ENCODE peak calls at places on chromosome 1, in nine cellular contexts. T is neural crest cell, R is activated B cell treated with CpG ODN at 0.5 μM for 24 hours, J is psoas muscle, Y is testis, I is HFF-Myc, D is IMR-90, G is progenitor cell of endocrine pancreas, W is Caco-2. P is an unnamed sample.

GRCh38 chr1:81126989-81127571 is 673.7 kb upstream of the ADGRL2 start:
- DNase-seq in T (no peak), R (no peak), J (no peak), Y (no peak), I (no peak), D (peak; percentile 49), G (no peak), W (no peak), P (no peak)

GRCh38 chr1:234500269-234500668 is 21.3 kb upstream of the TARBP1 start:
- DNase-seq in T (no peak), R (no peak), J (no peak), Y (no peak), I (no peak), D (no peak), G (no peak), W (no peak), P (no peak)

GRCh38 chr1:230113605-230114241 is 46.7 kb downstream of the GALNT2 start:
- DNase-seq in T (no peak), R (no peak), J (peak; percentile 64), Y (no peak), I (peak; percentile 56), D (peak; percentile 99), G (no peak), W (no peak), P (no peak)

GRCh38 chr1:230105754-230106625 is 39.0 kb downstream of the GALNT2 start:
- DNase-seq in T (no peak), R (no peak), J (no peak), Y (no peak), I (no peak), D (peak; percentile 85), G (no peak), W (peak; percentile 34), P (no peak)

GRCh38 chr1:157152510-157152909 is 14.3 kb upstream of the ETV3 start:
- DNase-seq in T (no peak), R (no peak), J (no peak), Y (no peak), I (no peak), D (no peak), G (no peak), W (no peak), P (no peak)

GRCh38 chr1:178166625-178167024 is 72.7 kb downstream of the RASAL2 start:
- DNase-seq in T (no peak), R (no peak), J (no peak), Y (no peak), I (no peak), D (no peak), G (no peak), W (no peak), P (no peak)

GRCh38 chr1:20988030-20988825 is 188.5 kb downstream of the EIF4G3 start:
- DNase-seq in T (no peak), R (no peak), J (no peak), Y (no peak), I (peak; percentile 65), D (peak; percentile 67), G (no peak), W (no peak), P (no peak)

GRCh38 chr1:231124746-231125145 is 37.1 kb upstream of the TRIM67 start:
- DNase-seq in T (no peak), R (no peak), J (no peak), Y (no peak), I (no peak), D (no peak), G (no peak), W (no peak), P (no peak)

GRCh38 chr1:171014878-171015277 is 75.8 kb upstream of the FMO3 start:
- DNase-seq in T (no peak), R (no peak), J (no peak), Y (no peak), I (no peak), D (no peak), G (no peak), W (no peak), P (no peak)

GRCh38 chr1:29395724-29396437 is 159.6 kb downstream of the PTPRU start:
- DNase-seq in T (no peak), R (no peak), J (no peak), Y (peak; percentile 8), I (no peak), D (no peak), G (no peak), W (no peak), P (peak; percentile 19)

GRCh38 chr1:240111558-240111957 is 19.9 kb downstream of the FMN2 start:
- DNase-seq in T (no peak), R (no peak), J (no peak), Y (no peak), I (no peak), D (no peak), G (no peak), W (peak; percentile 11), P (no peak)
- TF ChIP-seq CTCF in T (no peak), R (no peak), J (no peak), Y (no peak), I (peak; percentile 6), D (no peak), G (peak; percentile 18), W (no peak), P (no peak)

DNA sequence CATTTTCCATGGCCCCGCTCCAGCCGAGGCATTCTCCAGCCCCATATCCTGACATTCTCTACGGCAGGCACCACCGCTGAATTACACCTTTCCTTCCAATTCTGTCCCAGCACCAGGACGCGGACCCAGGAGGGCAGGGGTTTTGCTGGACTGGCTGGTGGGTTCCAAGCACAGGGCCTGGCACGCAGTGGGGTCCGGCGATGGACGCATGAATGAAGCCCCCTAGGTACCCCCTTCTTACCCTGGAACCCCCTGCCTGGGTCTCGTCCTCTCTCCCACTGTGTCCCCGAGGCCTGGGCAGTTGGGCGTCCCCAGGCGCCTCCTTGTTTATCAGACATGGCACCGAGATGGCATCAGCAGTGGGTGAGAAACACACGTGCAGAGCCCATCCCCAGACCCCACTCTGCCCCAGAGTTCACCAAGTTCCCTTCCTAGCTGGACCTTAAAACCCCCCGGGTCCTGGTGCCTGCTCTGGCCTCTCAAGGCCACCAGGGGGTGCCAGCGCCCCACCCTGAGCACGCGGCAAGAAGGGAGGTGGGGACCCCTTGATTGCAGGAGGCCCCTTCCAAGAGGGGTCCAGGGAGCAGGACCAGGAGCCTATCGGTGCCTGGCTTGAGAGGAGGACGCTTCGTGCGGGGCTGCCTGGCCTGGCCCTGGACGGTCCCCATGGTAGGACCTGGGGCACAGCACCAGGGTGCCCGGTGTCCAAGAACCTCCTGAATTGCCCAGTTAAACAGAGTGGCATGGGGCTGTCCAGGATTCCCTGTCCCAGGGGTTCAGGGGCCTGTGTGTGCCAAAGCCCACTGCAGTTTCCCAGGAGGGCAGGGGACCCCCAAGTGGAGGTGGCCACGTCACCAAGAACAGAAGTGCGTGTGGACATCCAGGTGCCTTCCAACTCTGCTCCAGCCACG is 46.1 kb downstream of the MEGF6 start:
- DNase-seq in T (peak; percentile 52), R (peak; percentile 40), J (no peak), Y (no peak), I (no peak), D (peak; percentile 10), G (peak; percentile 39), W (peak; percentile 50), P (no peak)
- TF ChIP-seq CTCF in T (peak; percentile 94), R (no peak), J (peak; percentile 86), Y (peak; percentile 74), I (peak; percentile 92), D (peak; percentile 91), G (peak; percentile 90), W (peak; percentile 78), P (peak; percentile 84)

GRCh38 chr1:204714861-204715511 is 29.4 kb upstream of the LRRN2 start:
- DNase-seq in T (no peak), R (no peak), J (no peak), Y (no peak), I (no peak), D (no peak), G (no peak), W (no peak), P (no peak)
- TF ChIP-seq CTCF in T (no peak), R (no peak), J (no peak), Y (no peak), I (no peak), D (no peak), G (no peak), W (no peak), P (no peak)

GRCh38 chr1:161787355-161787754 is 21.2 kb downstream of the ATF6 start:
- DNase-seq in T (no peak), R (no peak), J (no peak), Y (no peak), I (no peak), D (no peak), G (no peak), W (no peak), P (no peak)
- TF ChIP-seq CTCF in T (no peak), R (no peak), J (no peak), Y (no peak), I (no peak), D (peak; percentile 10), G (no peak), W (no peak), P (no peak)

DNA sequence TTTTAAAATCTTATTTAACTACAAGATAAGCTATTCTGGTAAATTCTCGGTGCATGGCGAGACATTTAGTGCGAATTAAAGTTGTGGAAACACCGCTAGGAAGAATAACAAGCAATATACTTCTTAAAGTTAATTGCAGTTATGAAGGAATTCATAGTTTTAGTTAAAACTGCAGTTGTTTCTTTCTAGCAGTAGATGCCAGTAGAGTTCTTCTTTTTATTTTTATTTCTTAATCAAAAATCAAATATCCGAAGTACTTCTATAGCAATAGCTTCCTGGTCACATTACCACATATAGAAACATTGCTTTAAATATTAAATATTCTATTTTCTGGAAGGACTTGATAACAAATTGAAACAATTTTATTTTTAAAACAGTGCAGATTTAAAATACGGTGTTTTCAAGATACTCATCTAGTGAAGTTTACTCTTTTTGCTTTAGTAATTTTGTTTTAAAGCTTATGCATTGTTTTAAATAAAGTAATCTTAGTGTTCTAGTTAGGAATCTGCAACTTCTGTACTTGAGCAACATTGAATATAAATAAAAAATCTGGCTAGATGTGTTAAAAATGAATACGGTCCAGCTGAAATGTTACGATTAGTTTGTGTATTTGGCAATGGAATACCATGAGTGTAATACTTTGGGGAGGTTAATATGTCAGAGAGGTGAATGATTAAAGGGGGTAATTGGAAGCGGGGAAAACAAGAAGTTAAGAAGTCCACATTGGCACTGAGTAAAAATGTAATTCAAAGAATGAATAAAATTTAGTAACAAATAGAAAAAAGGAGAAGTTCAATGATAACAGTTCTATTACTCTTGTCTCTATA is 2.7 kb upstream of the PRKACB start:
- DNase-seq in T (no peak), R (no peak), J (no peak), Y (no peak), I (no peak), D (peak; percentile 40), G (no peak), W (no peak), P (no peak)
- TF ChIP-seq CTCF in T (peak; percentile 72), R (no peak), J (peak; percentile 52), Y (peak; percentile 43), I (peak; percentile 35), D (peak; percentile 70), G (peak; percentile 40), W (peak; percentile 28), P (peak; percentile 29)

GRCh38 chr1:72557446-72558049 is 275.2 kb upstream of the NEGR1 start:
- DNase-seq in T (no peak), R (no peak), J (no peak), Y (peak; percentile 34), I (peak; percentile 27), D (peak; percentile 2), G (no peak), W (peak; percentile 3), P (no peak)
- TF ChIP-seq CTCF in T (peak; percentile 37), R (no peak), J (no peak), Y (no peak), I (peak; percentile 43), D (peak; percentile 20), G (peak; percentile 33), W (no peak), P (no peak)